ENCODE peak calls at places on chromosomes 1 and 21, in ten cellular contexts. E is endodermal cell, A is skeletal muscle cell, L is HFF-Myc, K is lower lobe of right lung, I is GM23338, W is fibroblast of pulmonary artery, Z is upper lobe of left lung, M is mucosa of descending colon, Y is dorsolateral prefrontal cortex. J is an unnamed sample.

GRCh38 chr1:227918083-227918700 is 29.5 kb downstream of the WNT9A start:
- DNase-seq in E (no peak), A (no peak), L (no peak), K (no peak), I (no peak), W (no peak), Z (no peak), M (peak), Y (no peak), J (no peak)

GRCh38 chr1:30753660-30754123 is 3.9 kb downstream of the LAPTM5 start:
- DNase-seq in E (no peak), A (no peak), L (no peak), K (no peak), I (no peak), W (no peak), Z (no peak), M (no peak), Y (no peak), J (no peak)

GRCh38 chr1:45913183-45913924 is 109.9 kb downstream of the MAST2 start:
- DNase-seq in E (peak), A (peak), L (peak), K (no peak), I (no peak), W (peak), Z (no peak), M (no peak), Y (no peak), J (peak)

GRCh38 chr1:41728403-41729202 is 190.1 kb downstream of the HIVEP3 start:
- DNase-seq in E (no peak), A (no peak), L (no peak), K (no peak), I (no peak), W (no peak), Z (peak), M (peak), Y (peak), J (no peak)

GRCh38 chr1:166884040-166884642 is 8.1 kb upstream of the TADA1 start:
- DNase-seq in E (peak), A (no peak), L (no peak), K (peak), I (peak), W (peak), Z (peak), M (peak), Y (peak), J (peak)

GRCh38 chr1:150236614-150236934 is 662 bp upstream of the ANP32E start:
- DNase-seq in E (no peak), A (no peak), L (no peak), K (no peak), I (peak), W (no peak), Z (no peak), M (no peak), Y (no peak), J (no peak)

GRCh38 chr1:17531682-17532487 is 7.6 kb upstream of the ARHGEF10L start:
- DNase-seq in E (no peak), A (no peak), L (no peak), K (no peak), I (no peak), W (peak), Z (no peak), M (peak), Y (peak), J (peak)

GRCh38 chr1:38000529-38001453 is 4.5 kb downstream of the FHL3 start:
- DNase-seq in E (peak), A (peak), L (peak), K (no peak), I (peak), W (peak), Z (no peak), M (peak), Y (no peak), J (peak)

GRCh38 chr1:56670350-56670749 is 25.2 kb downstream of the PRKAA2 start:
- DNase-seq in E (no peak), A (no peak), L (no peak), K (no peak), I (no peak), W (no peak), Z (no peak), M (no peak), Y (no peak), J (no peak)

GRCh38 chr1:201562659-201563405 is 23.9 kb downstream of the NAV1 start:
- DNase-seq in E (no peak), A (peak), L (peak), K (peak), I (no peak), W (peak), Z (no peak), M (no peak), Y (no peak), J (peak)

GRCh38 chr1:185795181-185795580 is 61.0 kb downstream of the HMCN1 start:
- DNase-seq in E (no peak), A (peak), L (no peak), K (no peak), I (no peak), W (peak), Z (no peak), M (no peak), Y (no peak), J (no peak)

GRCh38 chr1:147539122-147539575 is 2.2 kb upstream of the BCL9 start:
- DNase-seq in E (no peak), A (peak), L (peak), K (no peak), I (no peak), W (peak), Z (peak), M (no peak), Y (no peak), J (peak)

GRCh38 chr1:169003864-169004516 is 102.5 kb upstream of the ATP1B1 start:
- DNase-seq in E (no peak), A (no peak), L (no peak), K (peak), I (no peak), W (peak), Z (peak), M (no peak), Y (no peak), J (no peak)

GRCh38 chr21:36966066-36966845 is at the start of gene HLCS:
- DNase-seq in E (peak), A (no peak), L (no peak), K (peak), I (peak), W (peak), Z (peak), M (peak), Y (peak), J (peak)

GRCh38 chr1:20339811-20340457 is 49.3 kb downstream of the VWA5B1 start:
- DNase-seq in E (peak), A (no peak), L (no peak), K (no peak), I (peak), W (no peak), Z (no peak), M (no peak), Y (no peak), J (no peak)

GRCh38 chr1:35298464-35298863 is 30.0 kb downstream of the ZMYM4 start:
- DNase-seq in E (peak), A (no peak), L (no peak), K (no peak), I (peak), W (peak), Z (peak), M (no peak), Y (no peak), J (peak)

GRCh38 chr1:211908453-211908852 is 77.9 kb upstream of the LPGAT1 start:
- DNase-seq in E (no peak), A (no peak), L (no peak), K (no peak), I (no peak), W (no peak), Z (no peak), M (no peak), Y (no peak), J (no peak)

GRCh38 chr1:3480369-3480719 is 25.9 kb downstream of the ARHGEF16 start:
- DNase-seq in E (no peak), A (no peak), L (no peak), K (no peak), I (no peak), W (no peak), Z (no peak), M (no peak), Y (no peak), J (no peak)

GRCh38 chr1:30263405-30263804 is 460.0 kb downstream of the MATN1 start:
- DNase-seq in E (no peak), A (no peak), L (no peak), K (no peak), I (no peak), W (no peak), Z (no peak), M (no peak), Y (no peak), J (no peak)

GRCh38 chr1:94528271-94528670 is 13.3 kb downstream of the F3 start:
- DNase-seq in E (no peak), A (no peak), L (no peak), K (no peak), I (peak), W (no peak), Z (no peak), M (no peak), Y (no peak), J (peak)

GRCh38 chr1:29786195-29786594 is 549.9 kb downstream of the PTPRU start:
- DNase-seq in E (no peak), A (no peak), L (no peak), K (no peak), I (no peak), W (no peak), Z (no peak), M (no peak), Y (no peak), J (no peak)

GRCh38 chr1:147626739-147627138 is 43.6 kb downstream of the ACP6 start:
- DNase-seq in E (no peak), A (no peak), L (no peak), K (no peak), I (no peak), W (no peak), Z (no peak), M (no peak), Y (no peak), J (no peak)

GRCh38 chr21:36859744-36860501 is 106.5 kb downstream of the HLCS start:
- DNase-seq in E (peak), A (no peak), L (no peak), K (peak), I (peak), W (peak), Z (peak), M (peak), Y (no peak), J (peak)

GRCh38 chr1:234839663-234840062 is 229.7 kb upstream of the IRF2BP2 start:
- DNase-seq in E (peak), A (no peak), L (no peak), K (no peak), I (no peak), W (no peak), Z (no peak), M (no peak), Y (no peak), J (no peak)

GRCh38 chr1:6045561-6045960 is at the start of gene KCNAB2:
- DNase-seq in E (no peak), A (no peak), L (no peak), K (no peak), I (no peak), W (no peak), Z (no peak), M (no peak), Y (no peak), J (no peak)

GRCh38 chr1:17978016-17978415 is 129.6 kb upstream of the IGSF21 start:
- DNase-seq in E (no peak), A (no peak), L (no peak), K (no peak), I (no peak), W (no peak), Z (no peak), M (no peak), Y (no peak), J (no peak)

GRCh38 chr21:33109574-33110339 is 39.8 kb downstream of the OLIG1 start:
- DNase-seq in E (peak), A (no peak), L (no peak), K (no peak), I (peak), W (no peak), Z (peak), M (no peak), Y (no peak), J (peak)

GRCh38 chr1:25194054-25194453 is 38.2 kb downstream of the SYF2 start:
- DNase-seq in E (no peak), A (no peak), L (no peak), K (no peak), I (no peak), W (no peak), Z (no peak), M (no peak), Y (no peak), J (no peak)

DNA sequence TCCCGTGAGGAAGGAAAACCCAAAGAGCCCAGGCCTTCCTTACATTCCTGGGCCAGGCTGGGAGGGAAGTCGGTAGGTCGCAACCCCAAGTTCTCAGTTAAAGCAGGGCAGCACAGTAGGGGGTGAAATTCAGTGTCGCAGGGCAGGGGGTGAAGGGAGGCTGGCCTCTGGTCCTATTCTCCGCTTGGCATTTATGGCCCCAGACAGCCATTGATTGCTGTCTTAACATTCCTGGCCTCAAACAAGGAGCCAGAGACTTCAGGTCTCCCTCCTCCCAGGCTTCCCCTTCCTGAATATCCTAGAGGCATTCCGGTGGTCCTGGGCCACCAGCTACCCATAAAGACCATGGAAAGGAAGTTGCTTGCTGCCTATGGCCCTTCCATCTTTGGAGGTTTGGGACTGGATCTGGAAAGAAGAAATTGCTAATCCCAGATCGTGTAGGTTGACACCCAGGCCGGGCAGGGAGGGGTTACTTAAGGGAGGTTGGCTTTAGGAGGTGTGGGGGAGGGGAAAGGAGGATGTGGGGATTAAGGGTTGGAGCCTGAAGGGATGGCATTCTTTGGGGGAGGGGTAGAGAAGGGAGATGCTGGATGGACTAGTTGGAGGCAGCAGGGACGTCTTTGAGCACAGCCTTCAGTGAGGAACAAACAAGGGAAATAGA is 1.7 kb downstream of the LIN28A start:
- DNase-seq in E (peak), A (no peak), L (no peak), K (no peak), I (peak), W (no peak), Z (no peak), M (no peak), Y (no peak), J (no peak)
- H3K4me3 ChIP-seq in E (peak), A (no peak), L (no peak), K (no peak), I (peak), W (no peak), Z (no peak), M (no peak), Y (no peak), J (no peak)

DNA sequence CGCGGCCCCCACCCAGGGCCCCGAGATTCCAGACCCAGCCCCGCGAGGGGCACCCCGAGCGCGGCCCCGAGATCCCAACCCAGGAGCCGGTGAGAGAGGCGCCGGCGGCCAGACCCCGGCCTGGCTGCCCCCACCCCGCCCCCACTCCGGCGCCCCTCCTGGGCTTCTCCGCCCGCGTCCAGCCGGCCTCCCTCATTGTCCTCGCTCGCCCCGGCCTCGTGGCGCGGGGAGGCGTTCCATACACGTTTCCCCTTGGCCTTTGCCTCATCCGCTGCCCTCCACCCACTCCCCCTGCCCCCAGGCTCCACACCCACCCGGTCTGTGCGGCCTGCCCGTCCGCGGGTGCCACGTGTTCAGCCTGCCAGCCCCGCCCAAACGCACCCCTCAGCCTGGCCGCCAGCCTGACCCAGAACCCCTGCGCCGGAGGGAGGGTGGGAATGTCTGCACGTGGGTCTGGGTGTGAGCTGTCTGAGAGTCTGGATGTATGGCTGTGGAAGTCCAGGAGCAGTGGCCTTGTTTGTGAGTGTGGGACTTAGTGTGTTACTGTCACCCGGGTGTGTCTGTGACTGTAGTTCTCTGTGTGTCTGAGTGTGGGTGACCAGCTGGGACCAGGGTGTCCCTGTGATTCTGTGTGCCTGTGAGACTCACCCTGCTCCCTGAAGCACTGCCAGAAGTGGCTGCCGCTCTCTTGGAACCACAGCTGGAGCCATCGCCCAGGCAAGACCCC is 681 bp downstream of the B4GALT2 start:
- DNase-seq in E (peak), A (no peak), L (no peak), K (no peak), I (peak), W (peak), Z (peak), M (peak), Y (no peak), J (peak)
- H3K4me3 ChIP-seq in E (peak), A (peak), L (peak), K (peak), I (peak), W (peak), Z (peak), M (peak), Y (peak), J (peak)

GRCh38 chr1:221169447-221169889 is 290.2 kb downstream of the HLX start:
- DNase-seq in E (peak), A (no peak), L (no peak), K (no peak), I (peak), W (peak), Z (no peak), M (no peak), Y (no peak), J (no peak)
- H3K4me3 ChIP-seq in E (no peak), A (no peak), L (no peak), K (no peak), I (no peak), W (no peak), Z (no peak), M (no peak), Y (no peak), J (no peak)

DNA sequence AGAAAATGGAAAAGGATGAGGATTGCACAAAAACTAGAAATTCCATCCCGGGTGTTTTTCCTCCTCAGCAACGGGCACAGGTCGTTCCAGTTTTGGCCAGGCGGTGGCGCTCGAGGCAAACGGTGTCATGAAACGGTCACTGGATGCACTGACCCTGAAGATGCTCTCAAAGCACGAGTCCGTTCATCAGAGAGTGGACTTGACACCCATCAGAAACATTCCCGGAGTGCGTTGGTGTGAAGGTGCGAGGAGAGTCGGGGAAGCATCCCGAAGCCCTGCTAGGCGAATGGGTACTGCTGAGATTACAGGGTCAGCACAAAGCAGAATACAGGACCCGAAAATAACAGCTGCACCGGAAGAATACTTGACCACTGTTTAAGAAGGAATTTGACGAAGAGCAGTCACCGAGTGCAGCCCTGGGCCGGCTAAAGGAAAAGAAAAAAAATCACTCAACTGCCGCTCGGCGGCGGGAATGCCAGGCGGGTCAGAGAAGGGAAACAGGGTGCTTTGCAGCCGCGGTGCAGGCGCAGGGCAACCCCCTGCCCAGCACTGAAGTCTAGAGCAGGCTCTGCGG is 71.7 kb upstream of the ETS2 start:
- DNase-seq in E (peak), A (peak), L (peak), K (peak), I (peak), W (peak), Z (peak), M (peak), Y (peak), J (peak)
- H3K4me3 ChIP-seq in E (peak), A (peak), L (no peak), K (peak), I (peak), W (peak), Z (peak), M (no peak), Y (peak), J (no peak)

GRCh38 chr1:236687273-236687672 is 974 bp downstream of the ACTN2 start:
- DNase-seq in E (no peak), A (no peak), L (no peak), K (no peak), I (peak), W (no peak), Z (no peak), M (no peak), Y (no peak), J (no peak)
- H3K4me3 ChIP-seq in E (peak), A (peak), L (peak), K (peak), I (peak), W (no peak), Z (peak), M (no peak), Y (peak), J (no peak)

DNA sequence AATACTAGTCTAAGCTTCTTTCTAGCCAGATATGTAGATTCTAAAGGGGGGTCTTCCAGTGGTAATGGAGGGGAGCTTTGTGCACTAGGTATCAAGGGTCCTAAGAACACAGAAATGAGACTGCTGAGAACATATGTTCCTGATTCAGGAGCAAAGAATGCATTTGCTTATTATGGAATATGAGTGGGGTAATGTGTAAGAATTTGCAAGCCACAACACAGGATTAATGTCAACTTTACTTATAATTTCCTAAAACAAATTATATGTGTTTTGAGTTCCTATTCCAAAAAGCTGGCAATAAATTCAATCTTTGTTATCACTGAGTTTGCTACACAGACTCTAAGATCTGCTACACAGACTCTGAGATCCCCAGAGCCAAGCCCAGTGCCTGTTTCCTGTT is 357.0 kb upstream of the PTBP2 start:
- DNase-seq in E (no peak), A (no peak), L (no peak), K (no peak), I (no peak), W (no peak), Z (no peak), M (no peak), Y (no peak), J (no peak)
- H3K4me3 ChIP-seq in E (no peak), A (no peak), L (no peak), K (no peak), I (no peak), W (no peak), Z (no peak), M (no peak), Y (no peak), J (no peak)

GRCh38 chr1:170691258-170691657 is 27.3 kb downstream of the PRRX1 start:
- DNase-seq in E (no peak), A (no peak), L (no peak), K (no peak), I (no peak), W (no peak), Z (no peak), M (no peak), Y (no peak), J (no peak)

GRCh38 chr1:170694172-170694926 is 30.4 kb downstream of the PRRX1 start:
- DNase-seq in E (no peak), A (no peak), L (no peak), K (no peak), I (no peak), W (no peak), Z (no peak), M (no peak), Y (no peak), J (no peak)

GRCh38 chr1:170695955-170696590 is 32.1 kb downstream of the PRRX1 start:
- DNase-seq in E (no peak), A (no peak), L (no peak), K (no peak), I (no peak), W (no peak), Z (no peak), M (no peak), Y (no peak), J (no peak)

GRCh38 chr1:170696591-170697337 is 32.8 kb downstream of the PRRX1 start:
- DNase-seq in E (no peak), A (no peak), L (no peak), K (no peak), I (no peak), W (no peak), Z (no peak), M (no peak), Y (no peak), J (no peak)

GRCh38 chr1:170692866-170693575 is 29.1 kb downstream of the PRRX1 start:
- DNase-seq in E (no peak), A (peak), L (no peak), K (no peak), I (no peak), W (peak), Z (no peak), M (no peak), Y (no peak), J (peak)
- H3K4me3 ChIP-seq in E (no peak), A (no peak), L (no peak), K (no peak), I (no peak), W (no peak), Z (no peak), M (no peak), Y (no peak), J (no peak)

J was measured in mammary epithelial cell.